ENCODE peak calls at places on chromosome 11, in nine cellular contexts. One of them, this sample, is unnamed. For H3K27me3, the result is how much of the 10 kb centered on the place peaks cover.

GRCh38 chr11:64710418-64711137 is 12.4 kb downstream of the NRXN2 start:
- DNase-seq in ovary: no peak
- DNase-seq in heart right ventricle: no peak
- DNase-seq in transverse colon: no peak
- DNase-seq in CD8-positive, alpha-beta memory T cell: no peak
- DNase-seq in colonic mucosa: no peak
- DNase-seq in right atrium auricular region: no peak
- DNase-seq in adrenal gland: no peak
- DNase-seq in heart left ventricle: no peak
- DNase-seq in this sample: no peak

GRCh38 chr11:35986958-35987357 is 43.1 kb downstream of the LDLRAD3 start:
- DNase-seq in heart left ventricle: no peak
- DNase-seq in ovary: no peak
- DNase-seq in colonic mucosa: no peak
- DNase-seq in CD8-positive, alpha-beta memory T cell: no peak
- DNase-seq in right atrium auricular region: no peak
- DNase-seq in transverse colon: no peak
- DNase-seq in heart right ventricle: no peak
- DNase-seq in adrenal gland: no peak
- DNase-seq in this sample: no peak

GRCh38 chr11:96037267-96037990 is 113.5 kb upstream of the MTMR2 start:
- DNase-seq in heart left ventricle: no peak
- DNase-seq in ovary: no peak
- DNase-seq in colonic mucosa: no peak
- DNase-seq in CD8-positive, alpha-beta memory T cell: no peak
- DNase-seq in adrenal gland: no peak
- DNase-seq in heart right ventricle: no peak
- DNase-seq in right atrium auricular region: no peak
- DNase-seq in transverse colon: no peak
- DNase-seq in this sample: no peak

GRCh38 chr11:30990625-30991348 is 378.8 kb downstream of the DCDC1 start:
- DNase-seq in CD8-positive, alpha-beta memory T cell: no peak
- DNase-seq in right atrium auricular region: no peak
- DNase-seq in colonic mucosa: no peak
- DNase-seq in heart left ventricle: no peak
- DNase-seq in transverse colon: no peak
- DNase-seq in adrenal gland: no peak
- DNase-seq in ovary: no peak
- DNase-seq in heart right ventricle: no peak
- DNase-seq in this sample: no peak

GRCh38 chr11:38014405-38014804 is 1416.4 kb upstream of the RAG2 start:
- DNase-seq in heart right ventricle: no peak
- DNase-seq in right atrium auricular region: no peak
- DNase-seq in heart left ventricle: no peak
- DNase-seq in transverse colon: no peak
- DNase-seq in adrenal gland: no peak
- DNase-seq in colonic mucosa: no peak
- DNase-seq in ovary: no peak
- DNase-seq in CD8-positive, alpha-beta memory T cell: no peak
- DNase-seq in this sample: no peak

GRCh38 chr11:75241036-75241905 is 697 bp downstream of the TPBGL start:
- DNase-seq in CD8-positive, alpha-beta memory T cell: peak
- DNase-seq in right atrium auricular region: peak
- DNase-seq in ovary: peak
- DNase-seq in adrenal gland: peak
- DNase-seq in transverse colon: peak
- DNase-seq in colonic mucosa: peak
- DNase-seq in heart left ventricle: peak
- DNase-seq in heart right ventricle: peak
- DNase-seq in this sample: peak

GRCh38 chr11:11587122-11587521 is 34.7 kb downstream of the GALNT18 start:
- DNase-seq in ovary: no peak
- DNase-seq in right atrium auricular region: no peak
- DNase-seq in colonic mucosa: no peak
- DNase-seq in heart left ventricle: no peak
- DNase-seq in CD8-positive, alpha-beta memory T cell: no peak
- DNase-seq in heart right ventricle: no peak
- DNase-seq in adrenal gland: no peak
- DNase-seq in transverse colon: no peak
- DNase-seq in this sample: no peak

GRCh38 chr11:131498631-131499053 is 128.2 kb downstream of the NTM start:
- DNase-seq in right atrium auricular region: no peak
- DNase-seq in transverse colon: no peak
- DNase-seq in ovary: no peak
- DNase-seq in colonic mucosa: no peak
- DNase-seq in adrenal gland: no peak
- DNase-seq in CD8-positive, alpha-beta memory T cell: no peak
- DNase-seq in heart right ventricle: no peak
- DNase-seq in heart left ventricle: no peak
- DNase-seq in this sample: no peak

GRCh38 chr11:88886796-88887195 is 179.0 kb downstream of the GRM5 start:
- DNase-seq in heart left ventricle: no peak
- DNase-seq in adrenal gland: no peak
- DNase-seq in ovary: no peak
- DNase-seq in heart right ventricle: no peak
- DNase-seq in right atrium auricular region: no peak
- DNase-seq in transverse colon: peak
- DNase-seq in colonic mucosa: peak
- DNase-seq in CD8-positive, alpha-beta memory T cell: peak
- DNase-seq in this sample: no peak

GRCh38 chr11:132064987-132065620 is 694.7 kb downstream of the NTM start:
- DNase-seq in heart left ventricle: no peak
- DNase-seq in ovary: no peak
- DNase-seq in transverse colon: no peak
- DNase-seq in colonic mucosa: no peak
- DNase-seq in adrenal gland: no peak
- DNase-seq in CD8-positive, alpha-beta memory T cell: no peak
- DNase-seq in right atrium auricular region: no peak
- DNase-seq in heart right ventricle: no peak
- DNase-seq in this sample: no peak

GRCh38 chr11:33530824-33531223 is 169.8 kb downstream of the C11orf91 start:
- DNase-seq in heart right ventricle: no peak
- DNase-seq in right atrium auricular region: no peak
- DNase-seq in heart left ventricle: no peak
- DNase-seq in adrenal gland: no peak
- DNase-seq in transverse colon: no peak
- DNase-seq in ovary: no peak
- DNase-seq in CD8-positive, alpha-beta memory T cell: no peak
- DNase-seq in colonic mucosa: no peak
- DNase-seq in this sample: no peak

GRCh38 chr11:65643971-65644370 is 6.1 kb downstream of the SIPA1 start:
- DNase-seq in ovary: no peak
- DNase-seq in adrenal gland: no peak
- DNase-seq in right atrium auricular region: no peak
- DNase-seq in transverse colon: no peak
- DNase-seq in CD8-positive, alpha-beta memory T cell: no peak
- DNase-seq in heart left ventricle: no peak
- DNase-seq in colonic mucosa: no peak
- DNase-seq in heart right ventricle: no peak
- DNase-seq in this sample: no peak

GRCh38 chr11:7449196-7449840 is 36.0 kb upstream of the OLFML1 start:
- DNase-seq in transverse colon: peak
- DNase-seq in ovary: no peak
- DNase-seq in heart right ventricle: no peak
- DNase-seq in right atrium auricular region: no peak
- DNase-seq in adrenal gland: no peak
- DNase-seq in heart left ventricle: no peak
- DNase-seq in colonic mucosa: no peak
- DNase-seq in CD8-positive, alpha-beta memory T cell: no peak
- DNase-seq in this sample: no peak

GRCh38 chr11:95341246-95341645 is 110.2 kb upstream of the SESN3 start:
- DNase-seq in ovary: peak
- DNase-seq in heart left ventricle: no peak
- DNase-seq in colonic mucosa: no peak
- DNase-seq in heart right ventricle: no peak
- DNase-seq in transverse colon: no peak
- DNase-seq in right atrium auricular region: no peak
- DNase-seq in CD8-positive, alpha-beta memory T cell: no peak
- DNase-seq in adrenal gland: no peak
- DNase-seq in this sample: no peak

GRCh38 chr11:71998061-71998460 is 648 bp upstream of the IL18BP start:
- DNase-seq in heart left ventricle: no peak
- DNase-seq in CD8-positive, alpha-beta memory T cell: no peak
- DNase-seq in right atrium auricular region: no peak
- DNase-seq in ovary: no peak
- DNase-seq in heart right ventricle: no peak
- DNase-seq in transverse colon: no peak
- DNase-seq in colonic mucosa: no peak
- DNase-seq in adrenal gland: no peak
- DNase-seq in this sample: no peak

GRCh38 chr11:104163100-104164027 is 583 bp downstream of the PDGFD start:
- DNase-seq in transverse colon: no peak
- DNase-seq in colonic mucosa: peak
- DNase-seq in heart right ventricle: peak
- DNase-seq in right atrium auricular region: no peak
- DNase-seq in adrenal gland: peak
- DNase-seq in ovary: peak
- DNase-seq in CD8-positive, alpha-beta memory T cell: no peak
- DNase-seq in heart left ventricle: peak
- DNase-seq in this sample: no peak

GRCh38 chr11:104165014-104165413 is 1.1 kb upstream of the PDGFD start:
- DNase-seq in colonic mucosa: no peak
- DNase-seq in ovary: no peak
- DNase-seq in CD8-positive, alpha-beta memory T cell: no peak
- DNase-seq in right atrium auricular region: no peak
- DNase-seq in heart right ventricle: no peak
- DNase-seq in heart left ventricle: no peak
- DNase-seq in transverse colon: no peak
- DNase-seq in adrenal gland: no peak
- DNase-seq in this sample: no peak

GRCh38 chr11:104161751-104162450 is 2.0 kb downstream of the PDGFD start:
- DNase-seq in heart left ventricle: no peak
- DNase-seq in ovary: no peak
- DNase-seq in heart right ventricle: no peak
- DNase-seq in CD8-positive, alpha-beta memory T cell: no peak
- DNase-seq in right atrium auricular region: no peak
- DNase-seq in colonic mucosa: no peak
- DNase-seq in transverse colon: no peak
- DNase-seq in adrenal gland: no peak
- DNase-seq in this sample: no peak

GRCh38 chr11:104159356-104159755 is 4.6 kb downstream of the PDGFD start:
- DNase-seq in colonic mucosa: no peak
- DNase-seq in right atrium auricular region: no peak
- DNase-seq in CD8-positive, alpha-beta memory T cell: no peak
- DNase-seq in ovary: no peak
- DNase-seq in adrenal gland: no peak
- DNase-seq in transverse colon: no peak
- DNase-seq in heart right ventricle: no peak
- DNase-seq in heart left ventricle: no peak
- DNase-seq in this sample: no peak

DNA sequence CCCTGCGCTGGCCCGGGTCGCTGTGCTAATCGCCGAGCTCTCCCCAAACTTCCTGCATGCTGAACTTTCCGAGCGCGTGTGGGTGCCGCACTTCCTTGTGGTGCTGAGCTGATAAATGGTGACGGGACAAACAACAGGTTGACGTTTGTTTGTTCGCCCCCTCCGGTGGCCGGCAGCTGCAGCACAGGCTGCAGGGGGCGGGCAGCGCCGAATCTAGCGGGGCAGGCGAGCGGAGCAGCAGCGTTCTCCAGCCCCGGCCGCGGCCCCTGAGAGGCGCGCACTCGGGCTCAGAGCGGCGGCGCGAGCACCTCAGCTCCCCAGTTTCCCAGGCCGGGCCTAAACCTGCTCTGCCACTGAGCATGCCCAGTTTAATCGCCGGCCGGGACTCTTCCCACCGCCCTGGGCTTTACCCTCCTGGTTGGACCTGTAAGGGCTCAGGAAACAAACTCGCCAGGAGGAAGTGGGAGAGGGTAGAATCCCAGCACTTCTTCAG is at the start of gene PDGFD:
- DNase-seq in adrenal gland: peak
- DNase-seq in colonic mucosa: peak
- DNase-seq in transverse colon: peak
- DNase-seq in right atrium auricular region: peak
- DNase-seq in heart right ventricle: peak
- DNase-seq in ovary: peak
- DNase-seq in CD8-positive, alpha-beta memory T cell: peak
- DNase-seq in heart left ventricle: peak
- DNase-seq in this sample: no peak
- H3K4me3 ChIP-seq in adrenal gland: peak
- H3K4me3 ChIP-seq in colonic mucosa: peak
- H3K4me3 ChIP-seq in transverse colon: peak
- H3K4me3 ChIP-seq in right atrium auricular region: peak
- H3K4me3 ChIP-seq in heart right ventricle: peak
- H3K4me3 ChIP-seq in ovary: peak
- H3K4me3 ChIP-seq in CD8-positive, alpha-beta memory T cell: peak
- H3K4me3 ChIP-seq in heart left ventricle: peak
- H3K4me3 ChIP-seq in this sample: no peak

GRCh38 chr11:10497371-10498021 is 42.4 kb downstream of the AMPD3 start:
- DNase-seq in transverse colon: no peak
- DNase-seq in colonic mucosa: peak
- DNase-seq in CD8-positive, alpha-beta memory T cell: no peak
- DNase-seq in heart right ventricle: no peak
- DNase-seq in right atrium auricular region: peak
- DNase-seq in adrenal gland: peak
- DNase-seq in ovary: no peak
- DNase-seq in heart left ventricle: no peak
- DNase-seq in this sample: no peak
- H3K27ac ChIP-seq in transverse colon: no peak
- H3K27ac ChIP-seq in colonic mucosa: no peak
- H3K27ac ChIP-seq in CD8-positive, alpha-beta memory T cell: no peak
- H3K27ac ChIP-seq in heart right ventricle: no peak
- H3K27ac ChIP-seq in right atrium auricular region: no peak
- H3K27ac ChIP-seq in adrenal gland: no peak
- H3K27ac ChIP-seq in ovary: no peak
- H3K27ac ChIP-seq in heart left ventricle: no peak
- H3K27ac ChIP-seq in this sample: no peak

GRCh38 chr11:13280777-13281176 is 3.2 kb downstream of the BMAL1 start:
- DNase-seq in colonic mucosa: no peak
- DNase-seq in heart left ventricle: no peak
- DNase-seq in ovary: no peak
- DNase-seq in right atrium auricular region: no peak
- DNase-seq in heart right ventricle: no peak
- DNase-seq in adrenal gland: no peak
- DNase-seq in transverse colon: no peak
- DNase-seq in CD8-positive, alpha-beta memory T cell: no peak
- DNase-seq in this sample: no peak
- H3K27me3 ChIP-seq in colonic mucosa: under half
- H3K27me3 ChIP-seq in heart left ventricle: under half
- H3K27me3 ChIP-seq in ovary: under half
- H3K27me3 ChIP-seq in right atrium auricular region: under half
- H3K27me3 ChIP-seq in heart right ventricle: under half
- H3K27me3 ChIP-seq in adrenal gland: under half
- H3K27me3 ChIP-seq in transverse colon: under half
- H3K27me3 ChIP-seq in CD8-positive, alpha-beta memory T cell: under half
- H3K27me3 ChIP-seq in this sample: under half

GRCh38 chr11:70747889-70748288 is 349.6 kb downstream of the CTTN start:
- DNase-seq in colonic mucosa: no peak
- DNase-seq in right atrium auricular region: no peak
- DNase-seq in heart right ventricle: no peak
- DNase-seq in transverse colon: no peak
- DNase-seq in CD8-positive, alpha-beta memory T cell: no peak
- DNase-seq in heart left ventricle: no peak
- DNase-seq in adrenal gland: no peak
- DNase-seq in ovary: no peak
- DNase-seq in this sample: no peak
- H3K4me3 ChIP-seq in colonic mucosa: no peak
- H3K4me3 ChIP-seq in right atrium auricular region: no peak
- H3K4me3 ChIP-seq in heart right ventricle: no peak
- H3K4me3 ChIP-seq in transverse colon: no peak
- H3K4me3 ChIP-seq in CD8-positive, alpha-beta memory T cell: no peak
- H3K4me3 ChIP-seq in heart left ventricle: no peak
- H3K4me3 ChIP-seq in adrenal gland: no peak
- H3K4me3 ChIP-seq in ovary: no peak
- H3K4me3 ChIP-seq in this sample: no peak

GRCh38 chr11:57100638-57101312 is 81.0 kb upstream of the LRRC55 start:
- DNase-seq in transverse colon: no peak
- DNase-seq in colonic mucosa: no peak
- DNase-seq in right atrium auricular region: no peak
- DNase-seq in ovary: no peak
- DNase-seq in heart right ventricle: no peak
- DNase-seq in adrenal gland: no peak
- DNase-seq in heart left ventricle: no peak
- DNase-seq in CD8-positive, alpha-beta memory T cell: no peak
- DNase-seq in this sample: no peak
- H3K27ac ChIP-seq in transverse colon: no peak
- H3K27ac ChIP-seq in colonic mucosa: no peak
- H3K27ac ChIP-seq in right atrium auricular region: no peak
- H3K27ac ChIP-seq in ovary: no peak
- H3K27ac ChIP-seq in heart right ventricle: no peak
- H3K27ac ChIP-seq in adrenal gland: no peak
- H3K27ac ChIP-seq in heart left ventricle: no peak
- H3K27ac ChIP-seq in CD8-positive, alpha-beta memory T cell: no peak
- H3K27ac ChIP-seq in this sample: no peak

This sample was measured in effector memory CD4-positive, alpha-beta T cell.